ENCODE peak calls at places on chromosomes 12 and 14, in ten cellular contexts. M is right lobe of liver, V is AG04450, E is A549, L is AG10803, F is HFF-Myc, C is bronchial epithelial cell, Z is lung, A is heart left ventricle, D is retinal pigment epithelial cell. K is an unnamed sample.

GRCh38 chr12:25386823-25387134 is 136.1 kb upstream of the KRAS start:
- DNase-seq in C (no peak), F (no peak), L (no peak), V (no peak), Z (no peak), A (no peak), E (peak), M (no peak), D (no peak), K (no peak)

GRCh38 chr12:33605776-33606175 is 166.2 kb upstream of the SYT10 start:
- DNase-seq in L (no peak), Z (no peak), D (no peak), M (no peak), C (peak), F (no peak), A (no peak), E (peak), V (no peak), K (peak)

GRCh38 chr12:52903855-52904508 is 894 bp downstream of the KRT8 start:
- DNase-seq in D (no peak), C (no peak), L (no peak), V (no peak), E (peak), F (no peak), M (peak), Z (peak), A (peak), K (no peak)

GRCh38 chr12:30000401-30000800 is 216.7 kb upstream of the TMTC1 start:
- DNase-seq in F (no peak), V (no peak), L (no peak), D (peak), E (no peak), Z (no peak), C (no peak), M (no peak), A (no peak), K (no peak)

GRCh38 chr12:2389079-2389790 is 336.4 kb downstream of the CACNA1C start:
- DNase-seq in F (no peak), C (no peak), A (no peak), D (no peak), E (no peak), Z (no peak), L (peak), V (no peak), M (no peak), K (no peak)

GRCh38 chr12:107441906-107442305 is 243.7 kb upstream of the PWP1 start:
- DNase-seq in A (no peak), V (no peak), C (peak), E (no peak), M (peak), Z (no peak), L (peak), D (peak), F (no peak), K (peak)

GRCh38 chr12:93402333-93403311 is 24.9 kb downstream of the NUDT4 start:
- DNase-seq in Z (no peak), A (no peak), E (no peak), D (no peak), F (no peak), L (no peak), V (no peak), M (no peak), C (no peak), K (no peak)

GRCh38 chr12:7114008-7114407 is 5.0 kb upstream of the C1RL start:
- DNase-seq in V (no peak), Z (no peak), M (no peak), E (no peak), C (no peak), D (no peak), L (no peak), F (no peak), A (no peak), K (no peak)

GRCh38 chr12:75781532-75782046 is 250.0 kb downstream of the PHLDA1 start:
- DNase-seq in V (no peak), Z (no peak), A (no peak), D (peak), C (peak), L (no peak), E (peak), F (no peak), M (no peak), K (peak)

GRCh38 chr14:35193161-35193560 is 70.8 kb downstream of the PRORP start:
- DNase-seq in V (no peak), L (no peak), F (no peak), D (no peak), A (no peak), E (no peak), C (no peak), M (no peak), Z (no peak), K (no peak)

GRCh38 chr12:52552681-52553195 is at the start of gene KRT71:
- DNase-seq in E (no peak), C (no peak), D (no peak), L (no peak), F (no peak), A (no peak), M (no peak), Z (no peak), V (no peak), K (no peak)

GRCh38 chr14:74980746-74981661 is 21.7 kb upstream of the EIF2B2 start:
- DNase-seq in C (no peak), V (no peak), M (no peak), E (no peak), A (no peak), Z (no peak), F (no peak), L (peak), D (no peak), K (peak)

GRCh38 chr14:90061849-90062794 is at the start of gene KCNK13:
- DNase-seq in Z (no peak), L (no peak), A (no peak), D (no peak), F (no peak), V (no peak), C (no peak), E (no peak), M (peak), K (peak)

GRCh38 chr12:13179159-13180074 is 17.1 kb upstream of the EMP1 start:
- DNase-seq in D (no peak), C (peak), M (no peak), F (no peak), L (peak), E (peak), Z (peak), A (no peak), V (no peak), K (peak)

GRCh38 chr14:63245893-63246292 is 41.6 kb downstream of the RHOJ start:
- DNase-seq in L (no peak), D (no peak), A (no peak), E (no peak), F (no peak), M (no peak), Z (no peak), C (no peak), V (no peak), K (no peak)

GRCh38 chr12:77682488-77682887 is 148.2 kb upstream of the NAV3 start:
- DNase-seq in D (no peak), Z (no peak), M (no peak), V (no peak), L (no peak), C (no peak), A (no peak), E (no peak), F (no peak), K (no peak)

GRCh38 chr14:65866906-65867305 is 454.4 kb downstream of the FUT8 start:
- DNase-seq in V (no peak), M (no peak), F (no peak), E (no peak), L (peak), C (no peak), A (no peak), D (no peak), Z (no peak), K (no peak)

GRCh38 chr12:56758728-56759269 is 4.3 kb upstream of the HSD17B6 start:
- DNase-seq in F (no peak), V (no peak), D (no peak), M (no peak), E (no peak), L (no peak), A (no peak), Z (no peak), C (no peak), K (no peak)

DNA sequence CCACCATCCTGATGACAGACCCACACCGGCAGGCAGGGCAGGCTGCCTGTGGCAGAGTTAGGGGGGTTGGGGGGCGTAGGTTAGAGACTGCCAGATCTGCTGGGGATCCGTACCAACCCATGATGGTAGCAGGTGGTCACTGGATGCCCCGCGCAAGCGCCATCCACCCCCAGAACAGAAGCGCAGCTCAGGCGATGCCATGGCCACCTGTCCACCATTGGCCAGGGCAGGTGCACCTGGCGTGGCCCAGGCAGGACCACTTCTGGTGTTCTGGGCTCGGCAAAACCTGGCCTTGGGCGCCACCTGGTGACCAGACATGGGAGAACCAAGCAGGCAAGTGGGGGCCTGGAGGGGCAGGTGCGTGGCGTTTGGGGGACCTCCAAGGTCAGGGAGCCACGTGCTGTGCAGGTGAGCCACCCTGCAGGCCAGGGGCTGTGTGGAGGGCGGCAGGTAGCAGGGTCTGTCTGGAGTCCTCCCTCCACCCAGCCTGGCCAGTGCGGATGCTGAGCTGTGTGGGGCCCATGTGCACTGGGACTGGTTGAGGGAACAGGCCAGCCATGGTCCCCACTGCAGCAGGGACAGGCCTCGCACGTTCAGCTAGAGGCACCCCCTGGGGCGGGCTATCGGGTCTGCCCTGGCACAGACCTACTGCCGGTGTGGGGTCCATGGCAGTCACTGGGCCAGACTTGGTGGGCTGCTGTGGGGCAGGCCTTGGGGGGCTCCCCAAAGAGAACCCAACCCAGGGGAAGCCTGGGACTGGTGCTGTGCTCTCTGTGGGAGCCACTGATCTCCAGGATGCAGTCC is 15.6 kb downstream of the BAG5 start:
- DNase-seq in A (peak), V (no peak), Z (peak), C (peak), E (peak), F (no peak), M (peak), D (no peak), L (no peak), K (peak)
- H3K4me3 ChIP-seq in A (no peak), V (no peak), Z (no peak), C (no peak), E (no peak), F (no peak), M (no peak), D (no peak), L (no peak), K (no peak)

GRCh38 chr12:39145175-39145999 is 240.0 kb upstream of the CPNE8 start:
- DNase-seq in A (peak), Z (no peak), V (no peak), E (peak), D (peak), C (no peak), L (peak), F (no peak), M (no peak), K (peak)
- TF ChIP-seq CTCF in A (peak), Z (peak), V (no peak), E (peak), D (peak), C (peak), L (peak), F (peak), M (no peak), K (peak)

DNA sequence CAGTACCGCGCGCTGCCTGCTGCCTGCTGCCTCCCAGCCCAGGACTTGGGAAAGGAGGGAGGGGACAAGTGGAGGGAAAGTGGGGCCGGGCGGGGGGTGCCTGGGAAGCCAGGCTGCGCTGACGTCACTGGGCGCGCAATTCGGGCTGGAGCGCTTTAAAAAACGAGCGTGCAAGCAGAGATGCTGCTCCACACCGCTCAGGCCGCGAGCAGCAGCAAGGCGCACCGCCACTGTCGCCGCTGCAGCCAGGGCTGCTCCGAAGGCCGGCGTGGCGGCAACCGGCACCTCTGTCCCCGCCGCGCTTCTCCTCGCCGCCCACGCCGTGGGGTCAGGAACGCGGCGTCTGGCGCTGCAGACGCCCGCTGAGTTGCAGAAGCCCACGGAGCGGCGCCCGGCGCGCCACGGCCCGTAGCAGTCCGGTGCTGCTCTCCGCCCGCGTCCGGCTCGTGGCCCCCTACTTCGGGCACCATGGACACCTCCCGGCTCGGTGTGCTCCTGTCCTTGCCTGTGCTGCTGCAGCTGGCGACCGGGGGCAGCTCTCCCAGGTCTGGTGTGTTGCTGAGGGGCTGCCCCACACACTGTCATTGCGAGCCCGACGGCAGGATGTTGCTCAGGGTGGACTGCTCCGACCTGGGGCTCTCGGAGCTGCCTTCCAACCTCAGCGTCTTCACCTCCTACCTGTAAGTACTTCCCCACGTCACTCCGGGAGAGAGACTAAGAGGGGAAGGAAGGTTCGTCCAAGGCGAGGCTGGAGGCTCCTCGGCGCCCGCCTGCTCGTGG is at the start of gene LGR5:
- DNase-seq in D (no peak), Z (no peak), A (no peak), E (no peak), M (peak), L (peak), C (peak), V (no peak), F (no peak), K (peak)
- H3K4me3 ChIP-seq in D (peak), Z (no peak), A (peak), E (peak), M (peak), L (peak), C (peak), V (peak), F (peak), K (no peak)

GRCh38 chr12:3885179-3886094 is 12.2 kb upstream of the PARP11 start:
- DNase-seq in A (peak), C (peak), E (peak), L (peak), M (no peak), Z (no peak), F (peak), D (no peak), V (peak), K (peak)
- TF ChIP-seq CTCF in A (peak), C (peak), E (peak), L (peak), M (peak), Z (peak), F (peak), D (peak), V (peak), K (peak)

GRCh38 chr12:101828463-101829196 is 2.1 kb downstream of the GNPTAB start:
- DNase-seq in E (no peak), M (peak), Z (no peak), A (no peak), V (no peak), D (no peak), C (no peak), L (no peak), F (no peak), K (no peak)
- H3K4me3 ChIP-seq in E (no peak), M (no peak), Z (no peak), A (no peak), V (no peak), D (no peak), C (no peak), L (no peak), F (no peak), K (no peak)

GRCh38 chr14:61561144-61561543 is 134.2 kb upstream of the HIF1A start:
- DNase-seq in V (no peak), E (peak), L (peak), C (peak), M (no peak), A (no peak), Z (no peak), D (no peak), F (no peak), K (peak)
- TF ChIP-seq CTCF in V (peak), E (peak), L (peak), C (no peak), M (no peak), A (no peak), Z (no peak), D (peak), F (peak), K (peak)